ENCODE peak calls at places on chromosomes 3 and 15, in ten cellular contexts. S is fibroblast of mammary gland; U is sigmoid colon; T is mammary epithelial cell; I is CD4-positive, CD25-positive, alpha-beta regulatory T cell; H is endothelial cell of umbilical vein; R is SJSA1; E is adrenal gland; Q is GM23248; K is dorsolateral prefrontal cortex. A is an unnamed sample.

GRCh38 chr15:70252056-70252935 is 154.6 kb upstream of the TLE3 start:
- DNase-seq in S (no peak), U (peak), T (peak), I (no peak), H (no peak), R (no peak), E (peak), Q (no peak), K (no peak), A (peak)

GRCh38 chr3:149095487-149095886 is 9.2 kb upstream of the HLTF start:
- DNase-seq in S (no peak), U (no peak), T (no peak), I (no peak), H (no peak), R (no peak), E (no peak), Q (no peak), K (no peak), A (no peak)

GRCh38 chr3:46417841-46418611 is 11.0 kb downstream of the CCRL2 start:
- DNase-seq in S (no peak), U (no peak), T (no peak), I (no peak), H (no peak), R (no peak), E (no peak), Q (no peak), K (no peak), A (no peak)

GRCh38 chr3:188469228-188469885 is 315.4 kb downstream of the LPP start:
- DNase-seq in S (peak), U (no peak), T (no peak), I (no peak), H (no peak), R (peak), E (peak), Q (no peak), K (no peak), A (no peak)

GRCh38 chr3:185688808-185689207 is 102.7 kb downstream of the SENP2 start:
- DNase-seq in S (peak), U (no peak), T (peak), I (no peak), H (peak), R (peak), E (peak), Q (peak), K (no peak), A (no peak)

GRCh38 chr15:89743011-89743410 is 8.0 kb downstream of the MESP1 start:
- DNase-seq in S (no peak), U (no peak), T (no peak), I (no peak), H (no peak), R (no peak), E (no peak), Q (no peak), K (no peak), A (no peak)

GRCh38 chr3:153973722-153974121 is 147.5 kb upstream of the ARHGEF26 start:
- DNase-seq in S (no peak), U (no peak), T (no peak), I (no peak), H (no peak), R (no peak), E (no peak), Q (no peak), K (no peak), A (no peak)

GRCh38 chr15:100021653-100022052 is 288.4 kb upstream of the LYSMD4 start:
- DNase-seq in S (no peak), U (no peak), T (no peak), I (no peak), H (no peak), R (no peak), E (no peak), Q (no peak), K (no peak), A (no peak)

GRCh38 chr15:99981223-99981647 is 248.0 kb upstream of the LYSMD4 start:
- DNase-seq in S (no peak), U (no peak), T (peak), I (no peak), H (no peak), R (no peak), E (no peak), Q (no peak), K (no peak), A (no peak)

GRCh38 chr3:144059481-144059880 is 87.9 kb downstream of the DIPK2A start:
- DNase-seq in S (no peak), U (no peak), T (no peak), I (no peak), H (no peak), R (no peak), E (no peak), Q (no peak), K (no peak), A (no peak)

GRCh38 chr15:36896949-36897348 is 203.4 kb downstream of the MEIS2 start:
- DNase-seq in S (no peak), U (no peak), T (no peak), I (no peak), H (no peak), R (no peak), E (no peak), Q (no peak), K (no peak), A (no peak)

GRCh38 chr15:74542192-74543042 is 1.4 kb downstream of the ARID3B start:
- DNase-seq in S (no peak), U (no peak), T (peak), I (no peak), H (no peak), R (no peak), E (no peak), Q (no peak), K (no peak), A (no peak)

GRCh38 chr3:35777065-35777464 is 137.7 kb downstream of the ARPP21 start:
- DNase-seq in S (no peak), U (no peak), T (no peak), I (no peak), H (no peak), R (no peak), E (no peak), Q (no peak), K (no peak), A (no peak)

GRCh38 chr3:187281191-187281714 is 10.3 kb downstream of the MASP1 start:
- DNase-seq in S (peak), U (no peak), T (no peak), I (no peak), H (no peak), R (peak), E (no peak), Q (peak), K (no peak), A (no peak)

GRCh38 chr15:67240235-67241131 is 14.0 kb downstream of the AAGAB start:
- DNase-seq in S (no peak), U (no peak), T (peak), I (no peak), H (peak), R (peak), E (no peak), Q (peak), K (no peak), A (no peak)

GRCh38 chr3:169150343-169150742 is 513.2 kb downstream of the MECOM start:
- DNase-seq in S (no peak), U (no peak), T (no peak), I (no peak), H (peak), R (no peak), E (no peak), Q (no peak), K (no peak), A (no peak)

GRCh38 chr3:169148448-169149348 is 514.8 kb downstream of the MECOM start:
- DNase-seq in S (no peak), U (no peak), T (peak), I (no peak), H (peak), R (peak), E (no peak), Q (peak), K (no peak), A (no peak)

GRCh38 chr3:169150874-169151273 is 512.6 kb downstream of the MECOM start:
- DNase-seq in S (no peak), U (no peak), T (no peak), I (no peak), H (no peak), R (no peak), E (no peak), Q (no peak), K (no peak), A (no peak)

GRCh38 chr3:169147246-169148008 is 516.1 kb downstream of the MECOM start:
- DNase-seq in S (peak), U (peak), T (peak), I (no peak), H (peak), R (peak), E (no peak), Q (peak), K (no peak), A (peak)

DNA sequence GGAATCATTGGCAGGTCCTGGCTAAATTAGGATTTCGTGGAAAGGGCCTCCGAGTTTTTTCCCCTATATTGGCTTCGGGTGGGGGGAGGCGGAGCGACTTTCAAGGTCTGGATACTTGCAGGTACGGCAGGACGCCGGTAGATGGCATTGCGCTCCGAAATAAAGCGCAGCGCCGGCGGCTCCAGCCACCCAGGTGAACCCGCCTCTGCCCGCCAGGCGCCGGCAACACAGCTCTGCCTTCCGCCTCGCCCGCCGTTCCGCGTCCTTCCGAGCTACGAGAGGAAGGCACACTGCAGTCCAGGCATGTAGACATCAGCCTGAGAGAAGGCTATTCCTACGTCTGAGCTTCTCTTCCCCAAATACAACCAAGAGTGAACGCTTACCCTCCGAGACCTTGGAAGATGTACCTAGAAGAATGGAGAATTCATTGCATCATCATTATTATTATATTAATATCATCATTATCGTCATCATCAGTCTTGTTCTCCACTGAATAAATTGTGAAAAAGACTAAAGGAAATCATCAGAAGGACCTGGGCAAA is 514.1 kb downstream of the MECOM start:
- DNase-seq in S (peak), U (peak), T (peak), I (peak), H (peak), R (peak), E (peak), Q (peak), K (peak), A (peak)
- H3K4me3 ChIP-seq in S (peak), U (no peak), T (peak), I (no peak), H (peak), R (peak), E (no peak), Q (peak), K (peak), A (peak)

GRCh38 chr3:108125550-108126071 is 34.8 kb upstream of the CD47 start:
- DNase-seq in S (no peak), U (no peak), T (no peak), I (peak), H (peak), R (no peak), E (no peak), Q (no peak), K (no peak), A (no peak)
- H3K4me3 ChIP-seq in S (no peak), U (no peak), T (no peak), I (peak), H (no peak), R (no peak), E (no peak), Q (no peak), K (no peak), A (no peak)

DNA sequence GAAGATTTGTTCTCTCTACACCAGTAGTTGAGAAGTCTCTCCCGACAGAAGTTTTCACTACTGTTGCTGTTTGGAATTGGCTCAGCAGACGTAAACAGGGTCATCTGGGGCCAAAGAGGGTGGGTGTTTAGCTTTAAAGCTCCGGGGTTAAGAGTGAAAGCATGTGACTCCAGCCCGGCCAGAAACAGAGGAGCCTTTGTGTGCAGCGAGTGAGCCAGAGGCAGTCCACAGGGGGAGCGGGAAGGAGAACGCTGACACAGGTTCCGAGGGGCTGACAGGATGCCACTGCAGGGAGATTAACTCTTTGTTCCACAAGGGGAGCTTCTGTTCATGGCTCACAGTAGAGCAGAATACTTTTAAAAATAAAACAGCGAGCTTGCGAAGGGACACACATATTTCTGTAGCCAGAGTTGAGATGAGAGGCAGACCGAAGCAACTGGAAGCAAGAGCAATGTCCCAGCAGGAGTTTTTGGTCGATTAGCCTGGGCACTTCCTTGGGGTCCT is 26.9 kb downstream of the BMF start:
- DNase-seq in S (peak), U (peak), T (peak), I (no peak), H (peak), R (peak), E (peak), Q (peak), K (peak), A (no peak)
- H3K4me3 ChIP-seq in S (peak), U (peak), T (peak), I (no peak), H (no peak), R (peak), E (no peak), Q (peak), K (peak), A (peak)

GRCh38 chr15:56923174-56923579 is 4.7 kb downstream of the TCF12 start:
- DNase-seq in S (no peak), U (no peak), T (no peak), I (no peak), H (peak), R (no peak), E (no peak), Q (no peak), K (no peak), A (no peak)
- H3K4me3 ChIP-seq in S (no peak), U (no peak), T (no peak), I (no peak), H (no peak), R (no peak), E (no peak), Q (no peak), K (peak), A (no peak)

GRCh38 chr3:111858641-111859040 is 424 bp upstream of the PHLDB2 start:
- DNase-seq in S (no peak), U (no peak), T (no peak), I (no peak), H (no peak), R (no peak), E (no peak), Q (no peak), K (no peak), A (no peak)
- H3K4me3 ChIP-seq in S (peak), U (peak), T (peak), I (peak), H (peak), R (peak), E (no peak), Q (peak), K (peak), A (peak)

DNA sequence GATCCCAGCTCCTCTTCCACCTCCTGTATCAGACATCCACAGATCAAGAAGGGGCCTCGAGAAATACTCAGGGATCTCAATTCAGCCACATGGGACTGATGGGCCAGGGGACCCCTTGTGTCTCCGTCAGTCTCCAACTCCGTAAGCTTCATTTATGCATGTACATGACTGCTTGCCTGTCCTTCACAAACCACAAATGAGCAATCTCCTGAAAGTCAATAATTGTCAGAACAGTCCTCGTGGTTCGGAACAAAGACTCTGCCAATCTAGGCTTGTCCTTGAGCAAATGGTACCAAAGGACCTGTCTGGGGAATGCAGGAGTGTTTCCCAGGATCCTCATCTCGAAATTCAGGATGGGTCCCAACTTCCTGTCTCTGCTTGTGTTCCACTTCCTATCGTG is 20.8 kb downstream of the SLC12A8 start:
- DNase-seq in S (no peak), U (no peak), T (no peak), I (no peak), H (no peak), R (no peak), E (no peak), Q (no peak), K (no peak), A (no peak)
- H3K4me3 ChIP-seq in S (no peak), U (no peak), T (no peak), I (no peak), H (no peak), R (no peak), E (no peak), Q (no peak), K (no peak), A (no peak)

GRCh38 chr3:62622553-62623174 is 249.3 kb upstream of the FEZF2 start:
- DNase-seq in S (peak), U (no peak), T (peak), I (no peak), H (peak), R (peak), E (no peak), Q (peak), K (no peak), A (no peak)
- H3K4me3 ChIP-seq in S (no peak), U (no peak), T (no peak), I (no peak), H (no peak), R (no peak), E (no peak), Q (no peak), K (no peak), A (no peak)

GRCh38 chr3:165883126-165883525 is 45.9 kb upstream of the BCHE start:
- DNase-seq in S (no peak), U (no peak), T (no peak), I (no peak), H (no peak), R (no peak), E (no peak), Q (no peak), K (no peak), A (no peak)

GRCh38 chr3:165884518-165884917 is 47.3 kb upstream of the BCHE start:
- DNase-seq in S (no peak), U (no peak), T (no peak), I (no peak), H (no peak), R (no peak), E (no peak), Q (no peak), K (no peak), A (no peak)

GRCh38 chr3:165885558-165886270 is 48.5 kb upstream of the BCHE start:
- DNase-seq in S (no peak), U (no peak), T (no peak), I (no peak), H (no peak), R (no peak), E (no peak), Q (no peak), K (no peak), A (no peak)

GRCh38 chr3:165883866-165884478 is 46.7 kb upstream of the BCHE start:
- DNase-seq in S (no peak), U (no peak), T (no peak), I (no peak), H (no peak), R (no peak), E (no peak), Q (no peak), K (no peak), A (no peak)
- H3K4me3 ChIP-seq in S (no peak), U (peak), T (no peak), I (no peak), H (no peak), R (no peak), E (no peak), Q (no peak), K (no peak), A (peak)